ENCODE peak calls at places on chromosome 22, in nine cellular contexts. D is IMR-90, V is H9, P is psoas muscle, J is A673, U is right lobe of liver, E is tibial nerve, S is ascending aorta, G is left ventricle myocardium inferior. O is an unnamed sample.
A peak's percentile ranks its signal among the peaks of the same experiment; 100 is the strongest.

GRCh38 chr22:23037429-23038333 is 32.6 kb upstream of the GNAZ start:
- DNase-seq in D (no peak), V (no peak), P (no peak), J (no peak), U (no peak), E (no peak), S (no peak), G (no peak), O (no peak)

GRCh38 chr22:30511109-30511508 is 5.6 kb upstream of the SEC14L4 start:
- DNase-seq in D (no peak), V (peak; percentile 13), P (no peak), J (no peak), U (no peak), E (no peak), S (no peak), G (no peak), O (no peak)

GRCh38 chr22:28299329-28299728 is 380.3 kb upstream of the PITPNB start:
- DNase-seq in D (no peak), V (no peak), P (no peak), J (no peak), U (no peak), E (no peak), S (no peak), G (no peak), O (no peak)

GRCh38 chr22:20536590-20537324 is 29.3 kb downstream of the MED15 start:
- DNase-seq in D (no peak), V (no peak), P (peak; percentile 80), J (no peak), U (no peak), E (no peak), S (no peak), G (peak; percentile 61), O (no peak)

GRCh38 chr22:45760682-45761081 is 89.0 kb downstream of the ATXN10 start:
- DNase-seq in D (no peak), V (no peak), P (no peak), J (no peak), U (no peak), E (no peak), S (no peak), G (no peak), O (no peak)

GRCh38 chr22:50624347-50625130 is 3.4 kb downstream of the ARSA start:
- DNase-seq in D (no peak), V (no peak), P (no peak), J (no peak), U (no peak), E (no peak), S (peak; percentile 56), G (no peak), O (peak; percentile 37)

GRCh38 chr22:42743501-42743991 is 22.9 kb upstream of the A4GALT start:
- DNase-seq in D (no peak), V (no peak), P (peak; percentile 94), J (peak; percentile 46), U (no peak), E (peak; percentile 85), S (peak; percentile 94), G (peak; percentile 91), O (no peak)

GRCh38 chr22:29167032-29167911 is 38.4 kb upstream of the EMID1 start:
- DNase-seq in D (no peak), V (no peak), P (no peak), J (no peak), U (peak; percentile 20), E (no peak), S (no peak), G (no peak), O (no peak)

GRCh38 chr22:28920757-28921584 is 37.6 kb downstream of the ZNRF3 start:
- DNase-seq in D (no peak), V (no peak), P (no peak), J (no peak), U (no peak), E (no peak), S (no peak), G (no peak), O (no peak)

GRCh38 chr22:32951807-32952153 is 106.4 kb downstream of the SYN3 start:
- DNase-seq in D (no peak), V (no peak), P (peak; percentile 61), J (no peak), U (peak; percentile 57), E (no peak), S (no peak), G (peak; percentile 71), O (no peak)

GRCh38 chr22:31344369-31345330 is 1.5 kb downstream of the PATZ1 start:
- DNase-seq in D (peak; percentile 57), V (peak; percentile 41), P (peak; percentile 68), J (peak; percentile 22), U (peak; percentile 56), E (peak; percentile 51), S (peak; percentile 77), G (peak; percentile 35), O (no peak)

DNA sequence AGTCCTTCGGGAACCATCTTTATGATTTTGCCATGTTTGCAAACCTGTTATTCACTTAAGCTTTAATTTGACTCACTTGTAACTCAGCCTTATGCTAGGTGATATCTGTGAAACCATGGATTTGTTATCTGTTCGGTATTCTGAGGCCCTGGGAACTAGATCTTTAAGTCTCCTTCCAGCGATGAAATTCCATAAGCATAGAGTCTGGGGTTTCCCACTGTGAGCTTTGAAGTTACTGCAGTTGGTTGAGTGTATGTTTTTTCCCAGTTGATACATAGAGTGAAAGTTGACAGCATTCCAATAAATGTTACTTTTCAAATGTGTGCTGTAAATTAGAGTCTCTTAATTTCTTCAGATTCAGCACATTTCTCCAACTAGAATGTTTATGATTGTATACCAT is 66.9 kb downstream of the TNRC6B start:
- DNase-seq in D (no peak), V (no peak), P (no peak), J (no peak), U (no peak), E (no peak), S (no peak), G (no peak), O (no peak)
- H3K4me1 ChIP-seq in D (no peaks in the 10 kb centered on the region), V (peaks cover 4% of the 10 kb centered on the region), P (peaks cover 12% of the 10 kb centered on the region), J (peaks cover 3% of the 10 kb centered on the region), U (peaks cover 8% of the 10 kb centered on the region), E (no peaks in the 10 kb centered on the region), S (no peaks in the 10 kb centered on the region), G (peaks cover 43% of the 10 kb centered on the region), O (no peaks in the 10 kb centered on the region)

GRCh38 chr22:27107824-27108223 is 450.4 kb downstream of the MIAT start:
- DNase-seq in D (peak; percentile 94), V (no peak), P (peak; percentile 72), J (peak; percentile 46), U (no peak), E (peak; percentile 76), S (peak; percentile 90), G (peak; percentile 53), O (peak; percentile 58)

GRCh38 chr22:27105142-27106025 is 448.0 kb downstream of the MIAT start:
- DNase-seq in D (peak; percentile 86), V (no peak), P (peak; percentile 83), J (no peak), U (no peak), E (peak; percentile 67), S (peak; percentile 96), G (peak; percentile 70), O (no peak)

GRCh38 chr22:27107005-27107404 is 449.6 kb downstream of the MIAT start:
- DNase-seq in D (no peak), V (no peak), P (no peak), J (no peak), U (no peak), E (no peak), S (peak; percentile 67), G (no peak), O (no peak)

GRCh38 chr22:27110985-27111451 is 453.6 kb downstream of the MIAT start:
- DNase-seq in D (peak; percentile 71), V (peak; percentile 32), P (no peak), J (no peak), U (no peak), E (no peak), S (no peak), G (no peak), O (no peak)

GRCh38 chr22:27108425-27109114 is 451.2 kb downstream of the MIAT start:
- DNase-seq in D (no peak), V (no peak), P (peak; percentile 76), J (no peak), U (no peak), E (peak; percentile 71), S (peak; percentile 83), G (no peak), O (peak; percentile 73)
- H3K4me1 ChIP-seq in D (peaks cover 18% of the 10 kb centered on the region), V (peaks cover 2% of the 10 kb centered on the region), P (no peaks in the 10 kb centered on the region), J (peaks cover 7% of the 10 kb centered on the region), U (peaks cover 7% of the 10 kb centered on the region), E (no peaks in the 10 kb centered on the region), S (peaks cover 11% of the 10 kb centered on the region), G (peaks cover 30% of the 10 kb centered on the region), O (peaks cover 9% of the 10 kb centered on the region)

GRCh38 chr22:39526736-39527171 is 5.8 kb downstream of the RPS19BP1 start:
- DNase-seq in D (no peak), V (no peak), P (peak; percentile 42), J (no peak), U (no peak), E (no peak), S (no peak), G (no peak), O (no peak)
- H3K4me1 ChIP-seq in D (peaks cover 4% of the 10 kb centered on the region), V (peaks cover 3% of the 10 kb centered on the region), P (peaks cover 52% of the 10 kb centered on the region), J (peaks cover 46% of the 10 kb centered on the region), U (peaks cover 67% of the 10 kb centered on the region), E (no peaks in the 10 kb centered on the region), S (peaks cover 38% of the 10 kb centered on the region), G (peaks cover 86% of the 10 kb centered on the region), O (peaks cover 100% of the 10 kb centered on the region)

DNA sequence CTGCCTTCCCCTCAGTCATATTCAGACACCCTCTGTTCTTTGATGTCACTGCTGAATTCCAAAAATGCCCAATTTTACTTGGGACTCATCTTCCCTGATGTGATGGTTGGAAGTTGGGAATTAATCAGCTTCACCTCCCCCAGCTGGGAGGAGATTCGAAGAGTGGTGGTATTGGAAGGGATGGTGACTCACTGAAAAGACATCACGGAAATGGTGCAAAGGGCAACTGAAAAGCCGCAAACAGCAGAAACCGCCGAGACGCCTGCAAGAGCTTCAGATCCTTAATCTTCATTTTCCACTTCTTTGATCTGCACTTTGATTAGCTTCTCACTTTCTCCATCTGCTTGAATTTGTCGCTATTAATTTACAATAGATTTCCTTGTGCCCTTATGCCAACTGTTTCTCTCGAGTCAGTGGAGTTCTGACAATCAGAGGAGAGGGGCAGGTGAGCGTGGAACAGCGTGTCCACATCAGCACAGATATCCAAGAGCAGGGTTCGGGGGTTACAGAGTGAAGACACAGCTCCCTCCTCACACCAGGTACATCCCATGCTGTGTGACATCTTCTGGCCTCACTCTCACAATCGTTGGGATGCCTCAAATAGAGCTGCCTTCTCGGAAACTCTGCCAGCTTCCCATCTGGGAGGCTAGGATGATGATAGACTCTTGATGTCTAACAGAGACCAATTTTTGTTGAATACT is 325.4 kb downstream of the BRD1 start:
- DNase-seq in D (no peak), V (no peak), P (no peak), J (no peak), U (peak; percentile 10), E (no peak), S (no peak), G (no peak), O (no peak)
- H3K4me1 ChIP-seq in D (no peaks in the 10 kb centered on the region), V (no peaks in the 10 kb centered on the region), P (no peaks in the 10 kb centered on the region), J (no peaks in the 10 kb centered on the region), U (no peaks in the 10 kb centered on the region), E (no peaks in the 10 kb centered on the region), S (no peaks in the 10 kb centered on the region), G (no peaks in the 10 kb centered on the region), O (no peaks in the 10 kb centered on the region)

GRCh38 chr22:19133561-19133960 is 2.5 kb downstream of the TSSK2 start:
- DNase-seq in D (no peak), V (no peak), P (no peak), J (no peak), U (no peak), E (no peak), S (no peak), G (no peak), O (no peak)
- H3K4me1 ChIP-seq in D (no peaks in the 10 kb centered on the region), V (no peaks in the 10 kb centered on the region), P (no peaks in the 10 kb centered on the region), J (no peaks in the 10 kb centered on the region), U (no peaks in the 10 kb centered on the region), E (no peaks in the 10 kb centered on the region), S (no peaks in the 10 kb centered on the region), G (no peaks in the 10 kb centered on the region), O (no peaks in the 10 kb centered on the region)